ENCODE peak calls at places on chromosomes 1 and 21, in four cellular contexts. D is kidney epithelial cell; T is CD8-positive, alpha-beta T cell; C is thoracic aorta. A is an unnamed sample.

GRCh38 chr1:186967659-186968394 is 139.1 kb downstream of the PLA2G4A start:
- DNase-seq in T (no peak), C (no peak), D (peak; percentile 16), A (no peak)

GRCh38 chr1:115348636-115349035 is 10.6 kb upstream of the NGF start:
- DNase-seq in C (no peak), D (no peak), T (no peak), A (no peak)

GRCh38 chr1:208137144-208137682 is 107.0 kb downstream of the PLXNA2 start:
- DNase-seq in T (no peak), D (no peak), C (no peak), A (no peak)

GRCh38 chr1:31871703-31872102 is 55.9 kb upstream of the SPOCD1 start:
- DNase-seq in D (peak; percentile 52), T (no peak), C (no peak), A (no peak)

GRCh38 chr1:150981805-150982712 is at the start of gene ANXA9:
- DNase-seq in D (no peak), C (no peak), T (no peak), A (no peak)

GRCh38 chr1:19949016-19949415 is 25.6 kb upstream of the PLA2G2E start:
- DNase-seq in C (no peak), T (no peak), D (peak; percentile 61), A (no peak)

GRCh38 chr1:64532646-64533045 is 62.7 kb downstream of the CACHD1 start:
- DNase-seq in T (no peak), D (no peak), C (no peak), A (no peak)

GRCh38 chr1:8026976-8027747 is 1.1 kb upstream of the ERRFI1 start:
- DNase-seq in C (no peak), T (no peak), D (no peak), A (no peak)

GRCh38 chr1:228339766-228340685 is 66.6 kb downstream of the TRIM11 start:
- DNase-seq in D (no peak), T (no peak), C (no peak), A (no peak)

GRCh38 chr21:14325575-14325974 is 57.4 kb downstream of the HSPA13 start:
- DNase-seq in T (no peak), C (no peak), D (no peak), A (no peak)

GRCh38 chr1:29648026-29648425 is 411.7 kb downstream of the PTPRU start:
- DNase-seq in C (no peak), D (no peak), T (no peak), A (no peak)

GRCh38 chr1:182249201-182249676 is 142.4 kb downstream of the GLUL start:
- DNase-seq in T (no peak), D (no peak), C (no peak), A (no peak)

GRCh38 chr1:200354243-200354642 is 55.6 kb downstream of the ZNF281 start:
- DNase-seq in T (no peak), C (no peak), D (no peak), A (no peak)

GRCh38 chr1:214727274-214727673 is 124.3 kb downstream of the CENPF start:
- DNase-seq in C (no peak), T (no peak), D (no peak), A (no peak)

GRCh38 chr1:203017707-203018106 is 8.6 kb upstream of the PPFIA4 start:
- DNase-seq in C (no peak), T (no peak), D (no peak), A (no peak)

GRCh38 chr1:2290595-2291510 is 62.7 kb downstream of the SKI start:
- DNase-seq in C (peak; percentile 78), D (peak; percentile 57), T (peak; percentile 77), A (no peak)

GRCh38 chr1:50853325-50853724 is 106.7 kb downstream of the FAF1 start:
- DNase-seq in C (no peak), T (no peak), D (no peak), A (no peak)

GRCh38 chr1:176950736-176951308 is 213.7 kb downstream of the ASTN1 start:
- DNase-seq in D (no peak), T (no peak), C (no peak), A (no peak)

GRCh38 chr1:228007054-228007800 is 429 bp downstream of the WNT3A start:
- DNase-seq in T (peak; percentile 3), D (no peak), C (no peak), A (no peak)

GRCh38 chr1:217078010-217078704 is 354.9 kb upstream of the ESRRG start:
- DNase-seq in C (no peak), D (peak; percentile 60), T (no peak), A (no peak)

GRCh38 chr1:27392778-27393635 is 585 bp downstream of the GPR3 start:
- DNase-seq in D (no peak), T (no peak), C (no peak), A (no peak)

GRCh38 chr1:34928865-34929496 is 469 bp downstream of the DLGAP3 start:
- DNase-seq in D (no peak), T (no peak), C (no peak), A (no peak)

GRCh38 chr1:189150624-189151023 is 1327.0 kb downstream of the BRINP3 start:
- DNase-seq in T (no peak), C (no peak), D (no peak), A (no peak)

GRCh38 chr21:36491191-36491916 is 11.4 kb upstream of the CLDN14 start:
- DNase-seq in C (no peak), T (no peak), D (no peak), A (no peak)

GRCh38 chr1:155128469-155128754 is 736 bp downstream of the EFNA1 start:
- DNase-seq in C (no peak), D (no peak), T (no peak), A (no peak)

GRCh38 chr1:94382163-94382562 is 36.0 kb upstream of the ABCD3 start:
- DNase-seq in T (no peak), C (no peak), D (no peak), A (no peak)

GRCh38 chr1:156146006-156146748 is 7.2 kb upstream of the SEMA4A start:
- DNase-seq in D (peak; percentile 87), C (no peak), T (peak; percentile 37), A (no peak)

GRCh38 chr21:44297525-44298290 is 2.1 kb upstream of the PFKL start:
- DNase-seq in T (peak; percentile 79), D (no peak), C (peak; percentile 61), A (peak; percentile 88)

GRCh38 chr1:193190096-193190744 is 3.8 kb upstream of the B3GALT2 start:
- DNase-seq in T (no peak), C (no peak), D (no peak), A (no peak)

GRCh38 chr1:40849801-40850592 is 12.2 kb downstream of the CITED4 start:
- DNase-seq in D (no peak), C (no peak), T (peak; percentile 80), A (peak; percentile 72)
- TF ChIP-seq CTCF in D (peak; percentile 88), C (peak; percentile 91), T (peak; percentile 76), A (peak; percentile 89)

GRCh38 chr1:109773900-109774485 is 10.3 kb upstream of the EPS8L3 start:
- DNase-seq in C (no peak), D (no peak), T (no peak), A (no peak)
- TF ChIP-seq CTCF in C (no peak), D (no peak), T (no peak), A (no peak)

GRCh38 chr1:1245178-1245839 is 1.2 kb downstream of the C1QTNF12 start:
- DNase-seq in C (no peak), D (no peak), T (no peak), A (no peak)

GRCh38 chr1:1247341-1247913 is 905 bp upstream of the C1QTNF12 start:
- DNase-seq in D (no peak), C (no peak), T (no peak), A (no peak)

GRCh38 chr1:1246230-1246600 is 307 bp downstream of the C1QTNF12 start:
- DNase-seq in T (no peak), D (no peak), C (no peak), A (no peak)

GRCh38 chr1:1245840-1246205 is 699 bp downstream of the C1QTNF12 start:
- DNase-seq in C (no peak), T (no peak), D (no peak), A (no peak)

GRCh38 chr1:1246601-1247340 is at the start of gene C1QTNF12:
- DNase-seq in C (no peak), D (no peak), T (no peak), A (no peak)
- TF ChIP-seq CTCF in C (no peak), D (no peak), T (no peak), A (no peak)

GRCh38 chr1:68464891-68465290 is 15.1 kb upstream of the RPE65 start:
- DNase-seq in D (no peak), C (no peak), T (no peak), A (no peak)
- TF ChIP-seq CTCF in D (no peak), C (no peak), T (no peak), A (no peak)

GRCh38 chr1:209989525-209989924 is 51.5 kb downstream of the SYT14 start:
- DNase-seq in C (no peak), D (no peak), T (no peak), A (no peak)
- TF ChIP-seq CTCF in C (no peak), D (no peak), T (no peak), A (peak; percentile 65)

DNA sequence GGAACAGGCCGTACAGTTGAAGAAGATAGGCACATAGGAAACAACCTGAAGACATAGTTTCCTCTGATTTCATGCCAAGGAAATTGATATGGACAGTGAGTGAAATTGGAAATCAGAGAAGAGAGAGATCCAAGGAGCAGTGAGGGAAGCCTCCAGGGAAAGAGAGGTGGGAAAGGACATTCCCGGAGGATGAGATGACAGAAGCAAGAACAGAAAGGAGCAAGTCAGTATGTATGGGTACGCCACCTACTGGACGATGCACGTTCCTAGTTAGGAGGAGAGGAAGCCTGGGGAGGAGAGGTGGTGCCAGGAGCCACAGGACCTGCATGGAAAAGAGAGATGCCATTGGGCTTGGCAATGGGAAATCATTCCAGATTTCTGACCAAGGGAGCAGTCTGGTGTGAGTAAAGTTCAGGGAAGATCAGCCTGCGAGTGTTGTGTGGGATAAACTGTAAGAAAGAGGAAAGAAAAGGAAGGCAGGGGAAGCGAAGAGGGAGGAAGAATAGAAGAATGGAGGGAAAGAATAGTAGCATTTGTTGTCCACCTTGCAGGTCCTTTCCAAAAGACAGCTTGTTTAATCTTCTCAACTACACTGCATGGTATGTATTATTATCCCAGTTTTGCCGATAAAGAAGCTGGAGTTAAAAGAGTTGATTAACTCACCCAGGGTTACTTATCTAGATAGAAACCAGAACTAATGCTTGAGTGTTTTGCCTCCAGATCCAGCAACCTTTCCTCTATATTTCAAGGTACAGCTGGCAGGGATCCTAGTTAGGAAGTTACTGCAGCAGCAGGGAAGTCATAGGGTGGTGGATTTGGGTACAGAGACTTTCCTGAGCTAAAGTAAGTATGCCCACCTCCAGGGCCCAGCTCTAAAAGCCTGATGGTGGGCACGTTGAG is 27.4 kb downstream of the C1orf116 start:
- DNase-seq in D (no peak), T (peak; percentile 39), C (no peak), A (peak; percentile 62)
- TF ChIP-seq CTCF in D (peak; percentile 71), T (peak; percentile 63), C (peak; percentile 33), A (peak; percentile 69)

GRCh38 chr1:40313958-40314720 is 2.9 kb downstream of the COL9A2 start:
- DNase-seq in T (no peak), D (no peak), C (no peak), A (no peak)

GRCh38 chr1:40311692-40312091 is 5.4 kb downstream of the COL9A2 start:
- DNase-seq in D (no peak), C (no peak), T (no peak), A (no peak)

GRCh38 chr1:40313329-40313957 is 3.6 kb downstream of the COL9A2 start:
- DNase-seq in D (no peak), T (no peak), C (no peak), A (no peak)

GRCh38 chr1:40310983-40311642 is 6.0 kb downstream of the COL9A2 start:
- DNase-seq in D (no peak), C (no peak), T (no peak), A (no peak)

GRCh38 chr1:40312238-40313205 is 4.6 kb downstream of the COL9A2 start:
- DNase-seq in C (no peak), T (no peak), D (no peak), A (no peak)
- TF ChIP-seq CTCF in C (no peak), T (no peak), D (no peak), A (no peak)